ENCODE peak calls at places on chromosome 1, in ten cellular contexts. C is uterus, P is PC-9, W is upper lobe of left lung, M is prostate gland, S is stomach, R is cardiac muscle cell, Z is sigmoid colon, D is hepatocyte, L is heart right ventricle. K is an unnamed sample.

GRCh38 chr1:247077768-247078314 is 770 bp downstream of the ZNF670 start:
- DNase-seq in L (no peak), C (no peak), Z (no peak), S (no peak), D (no peak), M (no peak), P (no peak), W (no peak), R (peak), K (no peak)

GRCh38 chr1:187638733-187639132 is 810.0 kb downstream of the PLA2G4A start:
- DNase-seq in S (no peak), C (no peak), R (no peak), Z (no peak), M (no peak), P (no peak), W (no peak), L (no peak), D (no peak), K (no peak)

GRCh38 chr1:221880182-221880581 is 138.3 kb upstream of the DUSP10 start:
- DNase-seq in S (no peak), P (no peak), M (no peak), C (no peak), R (no peak), Z (no peak), D (no peak), W (no peak), L (no peak), K (no peak)

GRCh38 chr1:154534263-154534844 is 24.1 kb downstream of the UBE2Q1 start:
- DNase-seq in R (peak), C (no peak), P (peak), W (no peak), Z (no peak), M (peak), L (no peak), D (peak), S (peak), K (no peak)

GRCh38 chr1:111825217-111825616 is 69.5 kb downstream of the DDX20 start:
- DNase-seq in S (no peak), W (no peak), R (no peak), Z (no peak), C (no peak), P (no peak), D (no peak), L (no peak), M (no peak), K (no peak)

GRCh38 chr1:226872455-226872854 is 2.0 kb downstream of the PSEN2 start:
- DNase-seq in P (no peak), M (no peak), W (no peak), S (no peak), C (no peak), L (peak), Z (no peak), R (peak), D (peak), K (no peak)

GRCh38 chr1:236057546-236057945 is 7.3 kb downstream of the NID1 start:
- DNase-seq in W (no peak), Z (no peak), P (no peak), R (no peak), C (no peak), D (no peak), S (no peak), L (no peak), M (no peak), K (no peak)

GRCh38 chr1:21256776-21257175 is 33.5 kb downstream of the ECE1 start:
- DNase-seq in S (no peak), Z (no peak), P (no peak), M (no peak), D (no peak), L (no peak), C (no peak), R (no peak), W (no peak), K (peak)

GRCh38 chr1:52571783-52572182 is 18.9 kb upstream of the TUT4 start:
- DNase-seq in W (no peak), C (no peak), R (peak), Z (no peak), M (no peak), D (no peak), S (no peak), L (no peak), P (peak), K (no peak)

GRCh38 chr1:86356247-86356646 is 39.9 kb downstream of the ODF2L start:
- DNase-seq in L (no peak), M (no peak), Z (no peak), S (no peak), W (no peak), R (peak), C (no peak), P (no peak), D (no peak), K (no peak)

GRCh38 chr1:175900171-175900570 is 156.8 kb upstream of the TNR start:
- DNase-seq in S (no peak), R (no peak), C (no peak), W (no peak), P (no peak), L (no peak), M (no peak), Z (no peak), D (no peak), K (no peak)

GRCh38 chr1:86052948-86053698 is 103.4 kb downstream of the COL24A1 start:
- DNase-seq in D (no peak), L (no peak), C (no peak), P (no peak), Z (no peak), W (no peak), M (no peak), R (no peak), S (no peak), K (no peak)

GRCh38 chr1:25782608-25783201 is 17.3 kb upstream of the SELENON start:
- DNase-seq in L (no peak), Z (no peak), D (no peak), C (no peak), M (no peak), W (no peak), R (no peak), P (no peak), S (peak), K (no peak)

GRCh38 chr1:192766009-192766625 is 42.7 kb upstream of the RGS2 start:
- DNase-seq in S (no peak), C (no peak), M (no peak), R (no peak), P (peak), L (no peak), Z (no peak), D (peak), W (no peak), K (no peak)

GRCh38 chr1:6197746-6198427 is 1.5 kb downstream of the RPL22 start:
- DNase-seq in D (no peak), W (no peak), R (no peak), C (no peak), L (no peak), M (no peak), Z (no peak), S (no peak), P (no peak), K (no peak)

GRCh38 chr1:27316860-27317259 is 5.1 kb upstream of the TMEM222 start:
- DNase-seq in P (no peak), M (no peak), W (no peak), R (no peak), Z (no peak), L (no peak), S (no peak), D (no peak), C (no peak), K (no peak)

GRCh38 chr1:21234779-21235178 is 55.5 kb downstream of the ECE1 start:
- DNase-seq in L (no peak), C (no peak), Z (no peak), D (no peak), W (no peak), M (no peak), S (no peak), P (no peak), R (no peak), K (no peak)

GRCh38 chr1:214400136-214400535 is 119.2 kb downstream of the SMYD2 start:
- DNase-seq in M (no peak), Z (no peak), W (no peak), S (no peak), C (no peak), L (no peak), P (no peak), R (peak), D (no peak), K (no peak)

DNA sequence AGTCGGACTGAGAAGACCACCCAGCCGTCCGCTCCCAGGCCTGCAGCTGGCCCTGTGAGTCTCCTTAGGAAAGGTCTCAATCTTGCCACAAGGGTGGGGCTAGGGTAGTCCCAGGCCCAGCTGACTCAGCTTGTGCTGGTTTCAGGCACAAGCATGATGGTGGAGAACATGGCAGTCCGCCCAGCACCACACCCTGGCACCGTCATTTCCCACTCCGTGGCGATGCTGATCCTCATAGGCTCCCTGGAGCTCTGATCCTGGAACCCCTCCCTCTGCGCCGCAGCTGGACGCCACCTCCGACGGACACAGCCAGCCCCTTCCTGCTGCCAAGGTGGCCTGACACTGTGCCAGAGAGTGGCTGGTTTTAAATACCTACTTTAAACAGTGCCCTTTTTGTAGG is 10.7 kb downstream of the TMEM81 start:
- DNase-seq in S (no peak), Z (no peak), R (no peak), D (no peak), M (no peak), C (no peak), W (no peak), P (no peak), L (no peak), K (no peak)
- TF ChIP-seq CTCF in S (no peak), Z (no peak), R (no peak), D (no peak), M (no peak), C (no peak), W (no peak), P (no peak), L (no peak), K (no peak)

GRCh38 chr1:160558679-160559078 is 20.6 kb downstream of the CD84 start:
- DNase-seq in L (no peak), R (no peak), M (no peak), D (no peak), W (no peak), Z (no peak), C (no peak), S (no peak), P (no peak), K (no peak)

GRCh38 chr1:160565568-160565967 is 13.7 kb downstream of the CD84 start:
- DNase-seq in R (no peak), D (no peak), P (no peak), W (no peak), Z (no peak), C (no peak), L (no peak), M (no peak), S (no peak), K (no peak)

GRCh38 chr1:160560045-160560724 is 19.1 kb downstream of the CD84 start:
- DNase-seq in L (no peak), M (no peak), C (no peak), R (no peak), P (no peak), W (no peak), S (no peak), D (no peak), Z (no peak), K (no peak)
- H3K4me3 ChIP-seq in L (no peak), M (no peak), C (no peak), R (no peak), P (no peak), W (no peak), S (no peak), D (no peak), Z (no peak), K (no peak)

DNA sequence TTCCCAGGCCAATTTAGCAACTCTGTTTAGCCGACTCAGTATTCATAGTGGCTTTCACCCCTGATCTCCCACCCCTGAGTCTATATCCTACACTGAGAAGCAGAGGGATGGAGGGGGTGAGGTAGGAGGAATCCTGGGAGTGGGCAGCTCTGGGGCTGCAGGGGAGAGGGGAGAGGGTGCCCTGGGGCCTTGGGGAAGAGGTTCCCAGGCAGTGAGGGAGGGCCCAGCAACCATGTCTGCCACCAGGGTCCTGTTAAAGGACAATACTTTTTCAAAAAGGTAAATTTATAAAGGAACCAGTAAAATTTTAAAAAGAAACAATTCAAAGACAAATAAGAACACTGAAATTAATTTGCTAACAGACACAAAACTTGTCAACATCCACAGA is 30.3 kb downstream of the EPHX1 start:
- DNase-seq in Z (no peak), D (no peak), M (no peak), P (no peak), R (no peak), S (no peak), C (no peak), W (no peak), L (no peak), K (no peak)
- H3K27ac ChIP-seq in Z (no peak), D (no peak), M (no peak), P (no peak), R (no peak), S (no peak), C (no peak), W (no peak), L (no peak), K (no peak)

DNA sequence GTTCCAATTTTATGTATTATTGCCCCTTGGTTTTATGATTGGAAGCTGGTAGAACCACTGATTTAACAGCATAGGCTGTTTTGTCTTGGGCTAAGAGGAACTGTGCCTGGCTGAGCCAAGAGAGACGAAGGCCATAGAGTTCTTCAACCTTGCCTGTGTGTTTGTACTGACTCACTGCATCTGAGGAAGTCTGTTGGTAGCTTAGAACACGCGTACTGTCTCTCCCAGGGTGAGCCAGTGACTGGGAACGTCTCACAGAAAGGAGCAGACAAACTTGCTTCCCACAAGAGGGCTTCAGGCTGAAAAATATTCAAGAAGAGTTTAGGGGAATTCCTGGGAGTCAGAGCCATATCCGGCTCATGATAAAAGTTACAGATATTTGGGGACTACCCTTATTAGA is 14.9 kb downstream of the TMEM51 start:
- DNase-seq in R (peak), C (no peak), W (no peak), P (no peak), Z (no peak), M (no peak), L (no peak), D (no peak), S (no peak), K (no peak)
- TF ChIP-seq CTCF in R (peak), C (no peak), W (no peak), P (no peak), Z (no peak), M (no peak), L (no peak), D (no peak), S (no peak), K (no peak)

GRCh38 chr1:206471993-206472392 is 1.7 kb downstream of the IKBKE start:
- DNase-seq in L (no peak), Z (no peak), P (peak), M (no peak), S (no peak), C (no peak), D (no peak), W (no peak), R (no peak), K (no peak)

GRCh38 chr1:206472454-206472853 is 2.2 kb downstream of the IKBKE start:
- DNase-seq in S (no peak), W (peak), M (no peak), R (peak), D (peak), C (peak), P (peak), L (no peak), Z (no peak), K (no peak)

GRCh38 chr1:206469933-206470691 is at the start of gene IKBKE:
- DNase-seq in D (peak), S (peak), M (peak), L (peak), C (no peak), P (peak), R (peak), Z (peak), W (peak), K (no peak)

GRCh38 chr1:206470692-206471414 is 577 bp downstream of the IKBKE start:
- DNase-seq in D (peak), M (no peak), C (no peak), Z (no peak), S (peak), L (no peak), R (peak), P (peak), W (peak), K (no peak)

GRCh38 chr1:206471415-206471801 is 1.1 kb downstream of the IKBKE start:
- DNase-seq in L (no peak), R (no peak), Z (no peak), P (peak), C (no peak), W (no peak), D (no peak), M (no peak), S (no peak), K (no peak)
- H3K4me3 ChIP-seq in L (no peak), R (peak), Z (no peak), P (peak), C (no peak), W (peak), D (no peak), M (no peak), S (peak), K (peak)

DNA sequence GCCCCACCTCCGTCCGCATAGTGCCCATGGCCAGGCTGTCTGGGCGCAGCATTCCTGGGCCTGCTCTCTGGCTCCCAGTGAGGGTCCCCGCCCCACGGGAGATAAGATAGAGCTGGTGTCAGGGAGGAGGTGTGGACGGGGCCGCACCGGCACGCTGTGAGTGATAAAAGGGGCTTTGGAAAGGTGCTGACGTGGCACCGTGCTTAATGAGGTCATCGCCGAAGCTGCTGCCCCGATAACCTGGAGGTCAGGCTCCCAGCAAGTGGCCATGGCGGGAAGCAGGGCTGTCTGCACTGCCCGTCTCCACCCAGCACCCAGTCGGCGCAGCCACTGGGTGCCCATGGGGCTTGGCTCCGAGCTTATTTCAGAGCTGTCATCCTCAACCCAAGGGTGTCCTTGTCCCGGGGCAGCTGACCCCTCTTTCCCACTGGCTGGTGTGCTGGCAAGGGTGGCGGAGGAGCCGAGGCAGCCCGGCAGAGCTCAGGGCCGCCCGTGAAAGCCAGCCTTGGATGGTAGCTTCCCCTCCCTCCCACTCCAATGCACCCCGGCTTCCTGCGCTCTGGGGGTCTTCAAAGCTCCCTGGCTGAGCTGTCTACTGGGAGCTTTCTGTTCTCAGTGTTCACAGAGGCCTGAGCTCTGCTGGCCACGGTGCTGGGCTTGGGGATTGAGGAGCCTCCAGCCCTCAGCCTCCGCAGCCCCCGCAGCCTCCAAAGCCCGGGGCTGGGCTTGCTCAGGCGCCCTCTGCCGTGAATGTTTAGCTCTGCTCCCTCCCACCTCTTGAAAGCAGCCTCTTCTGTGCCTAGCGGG is 105.1 kb upstream of the ARHGEF16 start:
- DNase-seq in C (no peak), S (peak), Z (no peak), P (no peak), L (peak), M (no peak), W (no peak), R (peak), D (peak), K (no peak)
- H3K27ac ChIP-seq in C (peak), S (peak), Z (peak), P (no peak), L (peak), M (no peak), W (no peak), R (peak), D (peak), K (peak)

GRCh38 chr1:33624991-33625870 is 152.8 kb downstream of the ZSCAN20 start:
- DNase-seq in S (no peak), L (no peak), P (no peak), D (no peak), C (no peak), R (no peak), Z (no peak), M (no peak), W (no peak), K (peak)
- TF ChIP-seq CTCF in S (no peak), L (no peak), P (peak), D (no peak), C (no peak), R (peak), Z (no peak), M (no peak), W (peak), K (no peak)

DNA sequence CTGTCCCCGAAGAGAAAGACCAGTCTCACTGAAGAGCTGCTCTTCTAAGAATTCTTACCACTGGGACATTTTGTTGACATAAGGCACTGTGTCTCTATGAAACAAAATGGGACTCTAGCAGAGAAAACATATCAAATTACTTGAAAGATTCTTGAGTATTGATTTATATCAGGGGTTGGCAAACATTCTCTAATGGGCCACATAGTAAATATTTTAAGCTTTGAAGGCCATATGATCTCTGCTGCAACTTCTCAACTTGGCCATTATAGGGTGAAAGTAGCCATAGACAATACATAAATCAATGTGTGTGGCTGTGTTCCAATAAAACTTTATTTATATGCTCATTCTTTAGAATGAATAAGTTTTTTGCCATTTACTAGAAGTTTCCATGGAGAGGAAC is 41.1 kb upstream of the GREM2 start:
- DNase-seq in R (no peak), P (no peak), D (no peak), W (no peak), Z (no peak), C (no peak), S (no peak), M (no peak), L (no peak), K (no peak)
- H3K4me3 ChIP-seq in R (no peak), P (no peak), D (no peak), W (no peak), Z (no peak), C (no peak), S (no peak), M (no peak), L (no peak), K (no peak)

GRCh38 chr1:32774950-32775634 is 42.1 kb downstream of the YARS1 start:
- DNase-seq in L (no peak), W (peak), P (peak), S (no peak), R (peak), D (peak), C (no peak), Z (no peak), M (no peak), K (no peak)
- H3K27ac ChIP-seq in L (no peak), W (peak), P (peak), S (peak), R (no peak), D (peak), C (peak), Z (peak), M (peak), K (no peak)